ENCODE peak calls at places on chromosomes 11 and 22, in ten cellular contexts. T, Q, X, J, K, Z, I, A, V and C are unnamed samples.

GRCh38 chr22:36211237-36211881 is 9.8 kb upstream of the APOL4 start:
- DNase-seq in V (no peak), I (no peak), J (peak), A (no peak), Z (no peak), K (no peak), X (no peak), T (no peak), Q (no peak), C (no peak)

GRCh38 chr22:43844560-43845545 is 17.5 kb downstream of the SULT4A1 start:
- DNase-seq in I (no peak), Q (no peak), A (no peak), V (no peak), X (no peak), K (no peak), Z (no peak), J (no peak), T (no peak), C (no peak)

GRCh38 chr11:9574556-9574805 is 1.0 kb downstream of the WEE1 start:
- DNase-seq in X (no peak), I (no peak), K (peak), Q (peak), T (peak), V (no peak), Z (no peak), J (peak), A (no peak), C (no peak)

GRCh38 chr22:48754611-48755331 is 1072.9 kb downstream of the BRD1 start:
- DNase-seq in A (no peak), X (no peak), T (no peak), V (no peak), K (no peak), Z (no peak), I (peak), J (no peak), Q (no peak), C (no peak)

GRCh38 chr11:6693342-6694228 is 10.4 kb upstream of the MRPL17 start:
- DNase-seq in A (no peak), I (peak), T (no peak), Q (no peak), V (no peak), K (no peak), Z (no peak), X (no peak), J (peak), C (peak)

GRCh38 chr11:34214961-34215805 is 109.8 kb downstream of the NAT10 start:
- DNase-seq in T (no peak), Z (peak), X (no peak), K (no peak), Q (no peak), J (no peak), I (no peak), A (no peak), V (no peak), C (peak)

GRCh38 chr11:1405186-1406020 is 15.7 kb downstream of the BRSK2 start:
- DNase-seq in A (no peak), K (no peak), T (no peak), Q (no peak), I (no peak), J (no peak), Z (no peak), X (no peak), V (no peak), C (no peak)

GRCh38 chr11:38824573-38824972 is 2226.5 kb upstream of the RAG2 start:
- DNase-seq in X (peak), Q (no peak), J (peak), K (no peak), A (no peak), V (no peak), T (no peak), Z (peak), I (no peak), C (no peak)

GRCh38 chr22:17851754-17852153 is 77.5 kb upstream of the BID start:
- DNase-seq in V (no peak), I (no peak), Z (no peak), A (no peak), J (no peak), Q (peak), X (no peak), T (peak), K (peak), C (no peak)

GRCh38 chr22:23803001-23803819 is 16.4 kb downstream of the SMARCB1 start:
- DNase-seq in Z (peak), I (no peak), Q (no peak), V (no peak), J (no peak), K (no peak), A (no peak), T (no peak), X (no peak), C (no peak)

GRCh38 chr11:126704144-126704543 is 296.4 kb downstream of the KIRREL3 start:
- DNase-seq in X (no peak), J (no peak), T (no peak), Z (no peak), A (no peak), V (no peak), Q (no peak), K (no peak), I (no peak), C (no peak)

GRCh38 chr11:126701555-126701897 is 299.0 kb downstream of the KIRREL3 start:
- DNase-seq in T (no peak), V (no peak), X (no peak), A (no peak), Q (no peak), K (no peak), J (no peak), Z (no peak), I (no peak), C (no peak)

GRCh38 chr11:126702165-126702738 is 298.3 kb downstream of the KIRREL3 start:
- DNase-seq in T (no peak), A (no peak), V (no peak), Z (no peak), J (no peak), I (no peak), X (no peak), Q (no peak), K (no peak), C (no peak)

GRCh38 chr11:126703661-126704060 is 296.9 kb downstream of the KIRREL3 start:
- DNase-seq in V (no peak), A (no peak), I (no peak), X (no peak), K (no peak), Q (no peak), J (no peak), T (no peak), Z (no peak), C (no peak)

GRCh38 chr11:126702987-126703386 is 297.6 kb downstream of the KIRREL3 start:
- DNase-seq in V (no peak), Z (no peak), A (no peak), K (no peak), Q (peak), I (no peak), T (no peak), J (no peak), X (peak), C (no peak)
- H3K27ac ChIP-seq in V (peak), Z (no peak), A (no peak), K (no peak), Q (no peak), I (no peak), T (no peak), J (no peak), X (no peak), C (no peak)

DNA sequence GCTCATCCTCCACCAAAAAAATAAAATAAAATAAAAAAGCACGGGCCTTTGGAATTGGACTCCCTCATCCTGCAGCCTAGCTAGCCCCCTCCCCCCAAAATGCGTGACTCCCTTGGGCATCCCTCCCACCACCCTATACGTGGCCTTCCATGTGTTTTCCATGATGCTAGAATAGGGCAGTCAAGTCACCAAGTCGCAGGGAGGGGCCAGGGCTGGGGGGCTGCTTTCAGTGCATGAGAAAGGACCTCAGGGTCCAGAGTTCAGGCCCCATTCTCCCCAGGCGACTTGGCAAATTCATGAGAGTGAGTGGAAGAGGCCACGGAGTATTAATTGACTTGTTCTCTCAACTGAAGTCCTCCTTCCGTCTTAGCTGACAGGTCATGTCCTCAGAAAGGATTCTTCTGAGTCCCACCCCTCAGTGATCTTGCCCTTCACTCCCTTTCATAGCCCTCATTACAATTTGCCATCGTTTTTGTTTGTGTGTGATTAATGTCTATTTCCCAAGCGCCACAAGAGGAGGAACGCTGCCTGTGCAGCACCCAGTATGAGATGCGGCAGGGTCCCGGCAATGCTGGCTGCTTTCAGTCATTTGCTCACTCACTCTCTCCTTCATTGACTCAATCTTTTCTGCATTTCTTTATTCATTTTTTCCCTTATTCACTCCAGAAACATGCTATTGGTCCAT is 17.4 kb downstream of the LRRC32 start:
- DNase-seq in I (peak), Q (no peak), J (no peak), T (no peak), Z (no peak), K (peak), X (no peak), V (no peak), A (no peak), C (no peak)
- H3K27ac ChIP-seq in I (peak), Q (peak), J (no peak), T (peak), Z (peak), K (peak), X (no peak), V (no peak), A (no peak), C (no peak)

GRCh38 chr11:12361650-12362049 is 15.7 kb upstream of the PARVA start:
- DNase-seq in J (no peak), I (no peak), V (no peak), K (no peak), A (no peak), Q (no peak), Z (no peak), X (no peak), T (no peak), C (no peak)
- H3K27ac ChIP-seq in J (no peak), I (no peak), V (no peak), K (no peak), A (peak), Q (no peak), Z (no peak), X (no peak), T (no peak), C (no peak)

GRCh38 chr11:114122668-114123067 is 63.2 kb downstream of the ZBTB16 start:
- DNase-seq in Z (no peak), T (no peak), X (no peak), K (no peak), J (no peak), Q (no peak), A (no peak), I (no peak), V (no peak), C (no peak)

GRCh38 chr11:114120606-114121005 is 61.1 kb downstream of the ZBTB16 start:
- DNase-seq in X (no peak), A (no peak), T (no peak), V (no peak), Z (no peak), J (no peak), Q (no peak), I (no peak), K (no peak), C (no peak)

GRCh38 chr11:114121138-114121537 is 61.6 kb downstream of the ZBTB16 start:
- DNase-seq in J (no peak), Z (no peak), T (no peak), V (no peak), K (no peak), Q (no peak), X (no peak), A (no peak), I (no peak), C (no peak)

GRCh38 chr11:114123692-114124330 is 64.3 kb downstream of the ZBTB16 start:
- DNase-seq in X (no peak), J (no peak), I (no peak), A (no peak), V (no peak), T (no peak), K (peak), Z (no peak), Q (no peak), C (no peak)

DNA sequence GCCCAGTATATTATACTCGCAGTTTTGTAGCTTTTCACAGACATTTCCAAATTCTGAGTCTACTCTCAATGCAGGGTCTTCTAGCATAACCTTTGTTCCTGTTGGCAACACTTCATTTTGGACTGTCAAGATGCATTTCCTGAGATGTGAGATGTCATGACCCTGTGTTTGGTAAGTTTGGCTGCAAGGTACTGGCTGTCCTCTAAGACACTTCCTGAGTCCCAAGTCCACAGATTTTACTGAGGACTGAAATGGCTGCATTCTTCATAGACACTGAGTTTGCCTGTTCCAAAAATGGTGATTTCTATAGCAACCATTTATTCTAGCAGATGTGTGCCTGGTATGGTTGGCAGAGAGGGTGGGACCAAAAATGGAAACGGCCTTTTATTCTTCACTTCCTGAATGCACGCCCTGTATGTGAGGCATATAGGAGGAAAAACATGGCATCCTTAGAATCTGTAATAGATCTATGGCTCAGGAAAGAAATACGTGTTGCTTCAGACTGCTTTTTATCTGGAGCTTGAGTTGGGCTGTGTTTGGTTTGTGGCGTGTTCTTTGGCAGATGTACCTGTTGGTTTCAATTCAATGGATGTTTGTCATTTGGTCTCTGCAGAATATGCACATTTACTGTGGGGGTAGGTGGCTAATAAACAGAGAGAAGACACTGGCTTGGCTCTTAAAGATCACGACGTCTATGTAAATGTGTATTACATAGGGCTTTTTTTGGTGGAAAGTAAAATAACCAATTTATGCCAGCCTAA is 62.4 kb downstream of the ZBTB16 start:
- DNase-seq in A (no peak), Z (peak), X (no peak), J (no peak), T (no peak), Q (no peak), K (no peak), V (no peak), I (no peak), C (no peak)
- H3K27ac ChIP-seq in A (peak), Z (no peak), X (no peak), J (no peak), T (no peak), Q (peak), K (peak), V (no peak), I (no peak), C (no peak)

GRCh38 chr11:43903086-43903485 is 22.5 kb downstream of the ALKBH3 start:
- DNase-seq in A (no peak), X (no peak), I (no peak), Z (no peak), V (no peak), Q (no peak), J (no peak), K (no peak), T (no peak), C (no peak)

GRCh38 chr11:43894546-43894945 is 13.9 kb downstream of the ALKBH3 start:
- DNase-seq in V (no peak), X (no peak), J (no peak), I (no peak), Q (no peak), A (no peak), K (no peak), Z (no peak), T (no peak), C (no peak)

GRCh38 chr11:43895601-43896000 is 15.0 kb downstream of the ALKBH3 start:
- DNase-seq in T (no peak), Z (no peak), A (no peak), K (no peak), X (no peak), J (no peak), Q (no peak), I (no peak), V (no peak), C (no peak)

GRCh38 chr11:43899094-43899493 is 18.5 kb downstream of the ALKBH3 start:
- DNase-seq in X (no peak), Z (no peak), V (no peak), J (no peak), K (no peak), T (no peak), I (no peak), Q (no peak), A (no peak), C (no peak)

DNA sequence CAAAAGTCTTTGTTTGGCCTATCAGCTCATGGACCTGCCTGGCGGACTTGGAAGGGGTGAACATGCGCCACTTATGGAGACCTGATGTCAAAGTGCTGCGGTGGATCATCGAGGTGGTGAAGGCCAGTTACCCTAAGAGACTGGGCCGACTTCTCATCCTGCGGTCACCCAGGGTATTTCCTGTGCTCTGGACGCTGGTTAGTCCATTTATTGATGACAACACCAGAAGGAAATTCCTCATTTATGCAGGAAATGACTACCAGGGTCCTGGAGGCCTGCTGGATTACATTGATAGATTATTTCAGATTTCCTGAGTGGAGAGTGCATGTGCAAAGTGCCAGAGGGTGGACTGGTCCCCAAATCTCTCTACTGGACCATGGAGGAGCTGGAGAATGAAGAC is 17.9 kb downstream of the ALKBH3 start:
- DNase-seq in Q (no peak), Z (no peak), X (no peak), J (no peak), K (no peak), T (no peak), A (no peak), V (no peak), I (no peak), C (no peak)
- H3K27ac ChIP-seq in Q (no peak), Z (no peak), X (no peak), J (no peak), K (no peak), T (no peak), A (no peak), V (no peak), I (no peak), C (no peak)

GRCh38 chr11:61151545-61152252 is 9.5 kb downstream of the VPS37C start:
- DNase-seq in Q (no peak), K (no peak), T (no peak), X (no peak), J (no peak), Z (peak), A (no peak), I (no peak), V (no peak), C (no peak)

GRCh38 chr11:61149624-61150615 is 11.3 kb downstream of the VPS37C start:
- DNase-seq in I (no peak), Z (peak), A (no peak), J (peak), T (no peak), K (no peak), V (no peak), Q (no peak), X (no peak), C (no peak)

GRCh38 chr11:61153593-61154090 is 7.6 kb downstream of the VPS37C start:
- DNase-seq in J (peak), I (no peak), X (no peak), Z (no peak), T (no peak), V (no peak), K (peak), A (no peak), Q (no peak), C (no peak)

GRCh38 chr11:61152816-61153592 is 8.2 kb downstream of the VPS37C start:
- DNase-seq in X (no peak), A (no peak), K (peak), Z (no peak), J (peak), T (no peak), I (no peak), V (no peak), Q (no peak), C (no peak)

GRCh38 chr11:61150656-61151544 is 10.3 kb downstream of the VPS37C start:
- DNase-seq in T (no peak), J (no peak), A (no peak), K (peak), X (no peak), Q (no peak), I (no peak), V (no peak), Z (peak), C (no peak)
- H3K27ac ChIP-seq in T (no peak), J (peak), A (peak), K (peak), X (no peak), Q (no peak), I (no peak), V (peak), Z (peak), C (peak)